ENCODE peak calls at places on chromosomes 13 and 19, in six cellular contexts. M is K562, F is GM12891, I is GM12878, C is HepG2, T is H1. Z is an unnamed sample.

GRCh38 chr19:42563352-42564210 is 31.1 kb downstream of the CEACAM8 start:
- DNase-seq in M (peak), F (peak), I (no peak), C (peak), T (no peak), Z (no peak)

GRCh38 chr13:49023441-49023840 is 47.7 kb downstream of the FNDC3A start:
- DNase-seq in M (no peak), F (no peak), I (no peak), C (no peak), T (no peak), Z (no peak)

GRCh38 chr13:45119469-45119989 is 781 bp upstream of the GTF2F2 start:
- DNase-seq in M (no peak), F (no peak), I (peak), C (no peak), T (no peak), Z (no peak)

GRCh38 chr13:28297341-28297740 is 159.0 kb downstream of the PAN3 start:
- DNase-seq in M (no peak), F (no peak), I (no peak), C (no peak), T (no peak), Z (no peak)

GRCh38 chr19:1959928-1960589 is 19.1 kb downstream of the CSNK1G2 start:
- DNase-seq in M (no peak), F (no peak), I (no peak), C (no peak), T (no peak), Z (no peak)

GRCh38 chr19:18793144-18794028 is 2.3 kb upstream of the COMP start:
- DNase-seq in M (no peak), F (no peak), I (no peak), C (no peak), T (no peak), Z (no peak)

GRCh38 chr19:18205180-18205915 is 1.5 kb upstream of the RAB3A start:
- DNase-seq in M (peak), F (peak), I (no peak), C (no peak), T (no peak), Z (no peak)

GRCh38 chr13:110361365-110361911 is 54.4 kb downstream of the COL4A2 start:
- DNase-seq in M (no peak), F (no peak), I (no peak), C (no peak), T (no peak), Z (no peak)

GRCh38 chr19:36093146-36093662 is 17.7 kb upstream of the OVOL3 start:
- DNase-seq in M (no peak), F (no peak), I (peak), C (no peak), T (no peak), Z (no peak)

GRCh38 chr19:30178721-30179402 is 193.3 kb upstream of the ZNF536 start:
- DNase-seq in M (no peak), F (no peak), I (no peak), C (no peak), T (no peak), Z (no peak)

GRCh38 chr19:10517361-10517759 is at the start of gene S1PR5:
- DNase-seq in M (peak), F (no peak), I (no peak), C (no peak), T (no peak), Z (no peak)

GRCh38 chr13:51645154-51645650 is 60.9 kb downstream of the WDFY2 start:
- DNase-seq in M (no peak), F (no peak), I (no peak), C (no peak), T (no peak), Z (no peak)

GRCh38 chr13:24087611-24088235 is 72.8 kb upstream of the SPATA13 start:
- DNase-seq in M (no peak), F (no peak), I (no peak), C (peak), T (no peak), Z (no peak)

GRCh38 chr19:50328257-50329145 is 676 bp downstream of the KCNC3 start:
- DNase-seq in M (peak), F (no peak), I (no peak), C (no peak), T (no peak), Z (peak)

GRCh38 chr19:34495416-34495815 is 13.9 kb downstream of the WTIP start:
- DNase-seq in M (no peak), F (no peak), I (no peak), C (no peak), T (no peak), Z (no peak)

GRCh38 chr19:53328967-53329366 is 4.6 kb upstream of the ZNF845 start:
- DNase-seq in M (peak), F (no peak), I (no peak), C (no peak), T (no peak), Z (no peak)

GRCh38 chr13:45564108-45564507 is 51.4 kb downstream of the ERICH6B start:
- DNase-seq in M (no peak), F (no peak), I (no peak), C (peak), T (no peak), Z (no peak)

GRCh38 chr19:8569066-8569761 is 8.0 kb downstream of the MYO1F start:
- DNase-seq in M (peak), F (peak), I (peak), C (no peak), T (no peak), Z (peak)

GRCh38 chr19:19562665-19563347 is 24.7 kb downstream of the CILP2 start:
- DNase-seq in M (peak), F (no peak), I (no peak), C (no peak), T (no peak), Z (no peak)

GRCh38 chr13:30734434-30734833 is 909 bp upstream of the ALOX5AP start:
- DNase-seq in M (no peak), F (no peak), I (no peak), C (no peak), T (peak), Z (no peak)

GRCh38 chr13:38905081-38905480 is 85.5 kb downstream of the STOML3 start:
- DNase-seq in M (no peak), F (no peak), I (no peak), C (no peak), T (no peak), Z (no peak)

GRCh38 chr19:41478171-41478570 is 35.2 kb downstream of the ERICH4 start:
- DNase-seq in M (no peak), F (no peak), I (no peak), C (no peak), T (no peak), Z (no peak)

GRCh38 chr19:41479757-41480191 is 36.8 kb downstream of the ERICH4 start:
- DNase-seq in M (peak), F (no peak), I (no peak), C (no peak), T (no peak), Z (no peak)

GRCh38 chr19:41480336-41480735 is 37.4 kb downstream of the ERICH4 start:
- DNase-seq in M (no peak), F (no peak), I (no peak), C (no peak), T (no peak), Z (no peak)

GRCh38 chr19:41476583-41476982 is 33.6 kb downstream of the ERICH4 start:
- DNase-seq in M (no peak), F (no peak), I (no peak), C (no peak), T (no peak), Z (no peak)

GRCh38 chr19:41478875-41479756 is 36.2 kb downstream of the ERICH4 start:
- DNase-seq in M (no peak), F (no peak), I (no peak), C (no peak), T (no peak), Z (no peak)
- TF ChIP-seq POLR2A in M (no peak), F (no peak), I (no peak), C (no peak), T (no peak), Z (no peak)

GRCh38 chr13:93226065-93226622 is 463 bp upstream of the GPC6 start:
- DNase-seq in M (no peak), F (no peak), I (no peak), C (peak), T (no peak), Z (no peak)

GRCh38 chr13:93226623-93227279 is at the start of gene GPC6:
- DNase-seq in M (peak), F (no peak), I (no peak), C (peak), T (no peak), Z (no peak)

GRCh38 chr13:93227280-93227905 is 786 bp downstream of the GPC6 start:
- DNase-seq in M (peak), F (peak), I (no peak), C (peak), T (no peak), Z (no peak)

GRCh38 chr13:93230466-93230865 is 3.9 kb downstream of the GPC6 start:
- DNase-seq in M (no peak), F (no peak), I (no peak), C (peak), T (no peak), Z (no peak)

DNA sequence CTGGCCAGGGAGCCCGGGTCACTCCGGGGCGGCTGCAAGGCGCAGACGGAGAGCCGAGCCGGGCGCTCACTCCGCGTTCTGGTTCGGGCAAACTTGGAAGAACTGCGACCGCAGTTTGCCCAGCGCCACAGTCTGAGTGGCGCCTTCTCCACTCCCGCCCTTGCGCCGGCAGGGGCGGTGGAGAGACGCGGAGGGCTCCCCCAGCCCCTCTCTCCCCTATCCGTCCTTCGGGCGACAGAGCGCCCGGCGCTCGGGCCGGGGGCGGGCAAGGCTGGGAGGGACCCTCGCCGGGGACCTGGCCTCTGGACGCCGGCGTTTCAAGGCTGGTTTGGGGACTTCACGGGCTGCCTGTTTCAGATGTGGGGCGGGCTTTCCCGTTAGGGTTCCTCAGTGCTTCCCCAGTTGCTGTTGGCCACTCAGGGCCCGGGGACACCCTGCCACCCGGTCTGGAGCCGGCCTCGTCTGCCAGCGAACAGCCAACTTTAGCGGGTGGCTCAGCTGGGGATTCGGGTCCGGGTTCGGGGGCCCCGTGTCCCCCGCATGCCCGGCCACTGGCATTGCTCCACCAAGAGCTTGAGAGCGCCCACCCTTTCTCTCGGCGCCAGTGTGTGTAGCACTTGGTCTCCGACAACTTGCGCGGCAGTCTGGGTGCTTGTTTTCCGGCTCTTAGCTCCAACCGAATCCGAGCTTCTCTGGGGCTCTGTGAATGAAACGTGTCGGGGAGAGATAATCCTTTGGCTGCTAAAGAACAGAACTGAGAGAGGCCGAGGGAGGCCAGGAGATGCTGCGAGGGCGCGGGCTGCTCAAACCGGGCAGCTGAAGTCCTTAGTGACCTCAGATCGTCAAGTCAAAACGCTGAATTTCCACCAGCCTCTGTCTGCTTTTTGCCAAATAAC is 1.5 kb downstream of the GPC6 start:
- DNase-seq in M (peak), F (peak), I (no peak), C (peak), T (no peak), Z (no peak)
- TF ChIP-seq TAF1 in M (no peak), F (no peak), I (no peak), C (peak), T (peak), Z (no peak)

GRCh38 chr19:4007021-4007835 is at the start of gene PIAS4:
- DNase-seq in M (peak), F (peak), I (peak), C (peak), T (peak), Z (peak)
- TF ChIP-seq POLR2A in M (peak), F (peak), I (peak), C (peak), T (peak), Z (peak)

DNA sequence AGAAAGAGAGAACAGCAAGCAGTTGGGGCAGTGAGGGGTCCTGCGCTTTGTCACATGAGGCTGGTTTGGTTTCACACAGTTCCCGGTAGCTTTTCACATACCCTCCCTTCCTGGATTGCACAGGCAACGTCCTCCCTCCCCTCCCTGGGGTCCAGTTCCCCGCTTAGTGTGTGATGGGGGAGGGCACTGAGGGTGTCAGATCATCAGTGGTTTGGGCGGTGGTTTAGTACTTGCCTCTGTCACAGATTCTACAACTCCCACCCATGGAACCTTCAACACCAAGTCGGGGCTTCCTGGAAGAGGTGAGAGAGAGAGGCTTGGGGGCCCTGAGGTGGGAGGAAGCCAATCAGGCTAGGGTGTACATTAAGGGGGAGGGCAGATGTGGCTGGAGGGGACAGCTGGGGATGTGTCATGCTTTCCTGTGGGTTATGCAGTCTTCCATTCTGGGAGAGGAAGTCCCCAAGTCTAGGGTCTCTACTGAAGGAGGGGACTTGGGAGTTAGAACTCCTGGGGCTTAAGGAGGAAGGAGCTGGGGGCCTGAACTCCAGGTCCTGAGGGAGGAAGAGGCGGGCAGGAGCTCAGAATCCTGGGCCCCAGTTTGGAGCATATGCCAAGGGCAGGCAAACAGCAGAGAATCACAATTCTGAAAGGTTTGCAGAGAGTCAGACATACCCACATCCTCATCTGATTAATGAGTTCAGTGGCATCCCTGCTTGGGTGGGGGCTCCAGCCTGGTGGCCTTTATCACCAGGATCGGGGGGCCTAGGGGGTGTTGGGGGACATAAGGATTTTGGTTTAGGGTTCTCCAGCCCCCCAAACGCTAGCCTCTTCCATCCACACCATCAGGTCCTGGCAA is at the start of gene NKG7:
- DNase-seq in M (peak), F (no peak), I (peak), C (no peak), T (no peak), Z (no peak)
- TF ChIP-seq TAF1 in M (no peak), F (peak), I (no peak), C (no peak), T (no peak), Z (no peak)

GRCh38 chr19:44848036-44848804 is 2.1 kb downstream of the NECTIN2 start:
- DNase-seq in M (no peak), F (no peak), I (no peak), C (no peak), T (no peak), Z (no peak)

GRCh38 chr19:44847144-44848035 is 1.3 kb downstream of the NECTIN2 start:
- DNase-seq in M (peak), F (no peak), I (no peak), C (peak), T (no peak), Z (no peak)

GRCh38 chr19:44845286-44845611 is 848 bp upstream of the NECTIN2 start:
- DNase-seq in M (no peak), F (no peak), I (no peak), C (no peak), T (no peak), Z (no peak)

GRCh38 chr19:44845612-44846454 is at the start of gene NECTIN2:
- DNase-seq in M (peak), F (peak), I (peak), C (peak), T (peak), Z (peak)

GRCh38 chr19:44846455-44847143 is 502 bp downstream of the NECTIN2 start:
- DNase-seq in M (no peak), F (no peak), I (no peak), C (no peak), T (no peak), Z (no peak)
- TF ChIP-seq POLR2A in M (no peak), F (no peak), I (no peak), C (peak), T (peak), Z (no peak)

GRCh38 chr13:98263841-98264240 is 86.8 kb upstream of the RNF113B start:
- DNase-seq in M (no peak), F (no peak), I (no peak), C (no peak), T (no peak), Z (no peak)
- TF ChIP-seq TAF1 in M (no peak), F (no peak), I (no peak), C (no peak), T (no peak), Z (no peak)

GRCh38 chr19:7327802-7328201 is 20.9 kb upstream of the ARHGEF18 start:
- DNase-seq in M (no peak), F (no peak), I (no peak), C (no peak), T (no peak), Z (no peak)
- TF ChIP-seq POLR2A in M (no peak), F (no peak), I (no peak), C (no peak), T (no peak), Z (no peak)

Z was measured in GM12892.